ENCODE peak calls at places on chromosomes 3 and 15, in four cellular contexts. V is heart left ventricle, L is IMR-90, B is tibial nerve. F is an unnamed sample.

GRCh38 chr3:103295974-103296570 is 861.3 kb downstream of the ZPLD1 start:
- DNase-seq in V (no peak), L (peak), B (no peak), F (no peak)

GRCh38 chr15:97783240-97783639 is 177.3 kb upstream of the ARRDC4 start:
- DNase-seq in V (no peak), L (no peak), B (no peak), F (no peak)

GRCh38 chr15:49877117-49877860 is 241.7 kb downstream of the ATP8B4 start:
- DNase-seq in V (no peak), L (peak), B (no peak), F (no peak)

GRCh38 chr3:102163039-102163817 is 271.6 kb upstream of the ZPLD1 start:
- DNase-seq in V (peak), L (peak), B (peak), F (no peak)

GRCh38 chr15:50182233-50183013 is 427 bp downstream of the SLC27A2 start:
- DNase-seq in V (no peak), L (peak), B (no peak), F (no peak)

GRCh38 chr15:70507772-70508351 is 255.5 kb downstream of the UACA start:
- DNase-seq in V (no peak), L (peak), B (no peak), F (no peak)

GRCh38 chr3:147618636-147619035 is 209.5 kb downstream of the ZIC1 start:
- DNase-seq in V (no peak), L (no peak), B (no peak), F (no peak)

GRCh38 chr15:33341943-33342342 is 31.2 kb downstream of the RYR3 start:
- DNase-seq in V (no peak), L (no peak), B (no peak), F (no peak)

GRCh38 chr3:23824699-23825444 is 19.1 kb downstream of the UBE2E1 start:
- DNase-seq in V (no peak), L (no peak), B (no peak), F (no peak)

GRCh38 chr3:29065211-29065785 is 215.6 kb upstream of the RBMS3 start:
- DNase-seq in V (peak), L (peak), B (peak), F (peak)

GRCh38 chr3:52721002-52721741 is 15.3 kb downstream of the SPCS1 start:
- DNase-seq in V (no peak), L (no peak), B (no peak), F (no peak)

GRCh38 chr3:158771577-158771976 is 30.3 kb upstream of the MFSD1 start:
- DNase-seq in V (no peak), L (no peak), B (no peak), F (no peak)

GRCh38 chr3:158768881-158769518 is 32.9 kb upstream of the MFSD1 start:
- DNase-seq in V (no peak), L (peak), B (no peak), F (no peak)

GRCh38 chr3:158771018-158771350 is 30.9 kb upstream of the MFSD1 start:
- DNase-seq in V (no peak), L (no peak), B (no peak), F (no peak)

GRCh38 chr3:158769519-158770253 is 32.2 kb upstream of the MFSD1 start:
- DNase-seq in V (no peak), L (no peak), B (no peak), F (no peak)

DNA sequence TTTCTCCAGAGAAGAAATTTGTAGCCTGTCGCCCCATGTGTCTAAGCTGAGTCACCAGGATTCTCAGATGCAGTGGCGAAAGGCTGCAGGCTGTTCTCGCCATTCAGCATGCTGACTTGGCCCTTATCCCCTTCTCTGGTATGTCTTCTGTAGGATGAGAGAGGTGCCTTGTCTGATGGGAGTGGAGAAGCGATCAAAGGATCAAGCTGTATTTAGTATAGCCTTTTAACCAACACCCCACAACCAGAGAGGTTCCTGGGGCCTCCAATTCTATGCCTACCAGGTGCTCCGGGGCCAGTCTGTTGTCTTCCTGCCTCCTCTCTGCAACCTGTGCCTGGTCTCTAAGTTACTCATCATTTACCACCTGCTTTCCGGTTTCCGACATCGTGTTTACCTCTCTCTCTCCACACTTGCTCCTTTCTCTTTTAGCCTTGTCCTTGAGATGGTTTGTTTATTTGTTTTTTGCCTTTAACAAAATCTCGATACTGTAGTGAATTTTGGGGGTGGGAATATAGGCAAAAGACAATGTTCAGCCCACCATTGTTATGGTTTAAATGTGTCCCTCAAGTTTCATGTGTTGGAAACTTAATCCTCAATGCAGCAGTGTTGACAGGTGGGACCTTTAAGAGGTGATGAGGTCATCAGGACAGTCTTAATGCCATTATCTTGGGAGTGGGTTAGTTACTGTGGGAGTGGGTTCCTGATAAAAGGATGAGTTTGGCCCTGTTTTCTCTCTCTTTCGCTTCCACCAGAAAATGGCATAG is 31.4 kb upstream of the MFSD1 start:
- DNase-seq in V (no peak), L (peak), B (no peak), F (no peak)
- H3K27ac ChIP-seq in V (peak), L (peak), B (peak), F (peak)

GRCh38 chr3:9183011-9183410 is 66.4 kb downstream of the SRGAP3 start:
- DNase-seq in V (no peak), L (no peak), B (no peak), F (no peak)

GRCh38 chr3:9180764-9181117 is 68.7 kb downstream of the SRGAP3 start:
- DNase-seq in V (no peak), L (no peak), B (no peak), F (no peak)

GRCh38 chr3:9175421-9175820 is 74.0 kb downstream of the SRGAP3 start:
- DNase-seq in V (no peak), L (no peak), B (no peak), F (no peak)

GRCh38 chr3:9179826-9180763 is 69.4 kb downstream of the SRGAP3 start:
- DNase-seq in V (no peak), L (no peak), B (no peak), F (no peak)

DNA sequence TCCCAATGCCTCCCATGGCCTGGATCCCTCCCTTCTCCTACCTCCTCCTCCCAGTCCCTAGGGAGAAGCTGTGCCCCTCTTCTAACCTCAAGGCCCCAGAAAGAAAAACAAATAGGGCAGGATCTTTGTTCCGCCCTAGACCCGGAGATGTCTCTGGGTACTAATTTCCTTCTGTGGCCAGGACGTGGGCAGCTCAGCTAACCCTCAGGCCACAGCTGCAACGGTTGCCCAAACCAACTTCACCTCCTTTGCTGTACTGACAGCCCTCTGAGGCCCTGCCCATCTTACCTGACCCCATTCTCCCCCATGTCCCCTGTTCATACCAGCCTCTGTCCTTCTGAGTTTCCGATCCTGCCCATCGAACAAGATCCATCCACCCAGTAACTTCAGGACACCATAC is 70.7 kb downstream of the SRGAP3 start:
- DNase-seq in V (no peak), L (no peak), B (no peak), F (no peak)
- TF ChIP-seq POLR2A in V (no peak), L (no peak), B (no peak), F (no peak)

DNA sequence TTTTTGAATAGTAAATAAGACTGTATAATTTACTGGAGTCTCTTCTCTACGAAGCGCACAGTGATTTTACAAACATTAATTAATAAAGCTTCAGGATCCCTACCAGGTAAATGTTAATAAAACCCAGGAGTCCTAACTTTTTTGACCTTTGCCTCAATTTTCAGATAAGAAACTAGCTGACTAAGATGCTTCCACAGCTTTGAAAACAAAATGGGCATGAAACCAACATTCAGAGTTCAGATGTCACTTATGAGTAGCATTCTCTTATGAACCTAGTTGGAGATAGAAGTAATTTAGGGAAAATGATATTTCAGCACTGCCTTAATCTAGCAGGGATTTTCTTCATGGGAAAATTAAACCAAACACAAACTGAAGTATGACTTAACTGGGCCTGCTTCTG is 13.0 kb upstream of the FHIT start:
- DNase-seq in V (no peak), L (no peak), B (no peak), F (no peak)
- H3K27ac ChIP-seq in V (no peak), L (no peak), B (no peak), F (no peak)

GRCh38 chr15:101625169-101625568 is 27.0 kb downstream of the TM2D3 start:
- DNase-seq in V (no peak), L (no peak), B (no peak), F (no peak)

GRCh38 chr15:101623367-101624304 is 28.5 kb downstream of the TM2D3 start:
- DNase-seq in V (no peak), L (no peak), B (no peak), F (no peak)

GRCh38 chr15:101620645-101621044 is 31.5 kb downstream of the TM2D3 start:
- DNase-seq in V (no peak), L (no peak), B (no peak), F (no peak)

GRCh38 chr15:101621961-101622360 is 30.2 kb downstream of the TM2D3 start:
- DNase-seq in V (no peak), L (no peak), B (no peak), F (no peak)

DNA sequence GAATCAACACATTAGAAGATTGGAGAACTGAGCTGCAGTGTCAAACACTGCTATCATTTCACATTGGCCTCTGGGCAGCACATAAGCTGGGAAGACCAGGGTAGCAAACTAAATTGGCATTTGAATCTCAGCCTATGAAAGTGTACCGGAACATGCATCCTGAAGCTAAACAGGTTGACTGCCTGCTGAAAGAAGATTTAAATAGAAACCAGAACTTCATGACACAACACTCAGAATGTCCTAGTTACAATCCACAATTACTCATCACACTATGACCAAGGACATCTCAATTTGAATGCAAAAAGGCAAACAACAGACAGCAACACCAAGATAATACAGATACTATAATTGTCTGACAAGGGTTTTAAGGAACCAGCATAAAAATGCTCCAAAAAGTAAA is 26.2 kb downstream of the TM2D3 start:
- DNase-seq in V (no peak), L (peak), B (no peak), F (no peak)
- TF ChIP-seq POLR2A in V (no peak), L (no peak), B (no peak), F (no peak)

GRCh38 chr15:62505761-62506160 is 340.7 kb upstream of the C2CD4B start:
- DNase-seq in V (no peak), L (no peak), B (no peak), F (no peak)
- H3K27ac ChIP-seq in V (peak), L (peak), B (peak), F (no peak)

GRCh38 chr3:10189557-10190374 is 25.0 kb downstream of the IRAK2 start:
- DNase-seq in V (peak), L (peak), B (peak), F (peak)
- TF ChIP-seq POLR2A in V (no peak), L (no peak), B (no peak), F (no peak)

GRCh38 chr3:121670676-121671075 is 10.0 kb upstream of the HCLS1 start:
- DNase-seq in V (no peak), L (no peak), B (no peak), F (no peak)
- H3K27ac ChIP-seq in V (no peak), L (no peak), B (no peak), F (no peak)

GRCh38 chr3:4977001-4977888 is 2.0 kb upstream of the BHLHE40 start:
- DNase-seq in V (peak), L (peak), B (peak), F (no peak)
- TF ChIP-seq POLR2A in V (no peak), L (peak), B (no peak), F (peak)

GRCh38 chr15:91264651-91265351 is 164.7 kb downstream of the SV2B start:
- DNase-seq in V (no peak), L (no peak), B (no peak), F (no peak)

GRCh38 chr15:91268510-91268909 is 168.5 kb downstream of the SV2B start:
- DNase-seq in V (no peak), L (no peak), B (no peak), F (no peak)

GRCh38 chr15:91265431-91265940 is 165.4 kb downstream of the SV2B start:
- DNase-seq in V (no peak), L (no peak), B (no peak), F (no peak)

GRCh38 chr15:91261345-91261744 is 161.3 kb downstream of the SV2B start:
- DNase-seq in V (no peak), L (no peak), B (no peak), F (no peak)

GRCh38 chr15:91263632-91264477 is 163.8 kb downstream of the SV2B start:
- DNase-seq in V (peak), L (peak), B (peak), F (no peak)
- H3K27ac ChIP-seq in V (peak), L (no peak), B (peak), F (peak)